ENCODE peak calls at places on chromosomes 3 and 15, in eight cellular contexts. D, X, C, T, H, S, W and P are unnamed samples.

GRCh38 chr3:24155291-24155690 is 210.2 kb downstream of the NR1D2 start:
- DNase-seq in C (no peak), D (no peak), T (no peak), H (no peak), W (no peak), X (no peak), S (no peak), P (no peak)

GRCh38 chr3:107939621-107940236 is 151.1 kb downstream of the CD47 start:
- DNase-seq in T (no peak), D (no peak), S (no peak), W (no peak), C (no peak), H (no peak), X (no peak), P (no peak)

GRCh38 chr3:43098761-43099160 is 7.1 kb downstream of the POMGNT2 start:
- DNase-seq in T (no peak), X (no peak), H (no peak), S (no peak), C (no peak), D (no peak), W (no peak), P (no peak)

GRCh38 chr3:69807674-69808073 is 68.4 kb downstream of the MITF start:
- DNase-seq in S (no peak), C (no peak), W (no peak), T (no peak), X (no peak), D (no peak), H (no peak), P (no peak)

GRCh38 chr3:173902401-173902800 is 504.9 kb downstream of the NLGN1 start:
- DNase-seq in S (no peak), C (no peak), W (no peak), X (no peak), D (no peak), H (no peak), T (no peak), P (no peak)

GRCh38 chr3:184231671-184232070 is 2.3 kb downstream of the VWA5B2 start:
- DNase-seq in H (no peak), S (no peak), D (no peak), X (no peak), T (no peak), C (no peak), W (no peak), P (no peak)

GRCh38 chr3:17623464-17623863 is 119.0 kb downstream of the TBC1D5 start:
- DNase-seq in T (no peak), X (no peak), S (no peak), C (no peak), W (no peak), H (no peak), D (no peak), P (no peak)

GRCh38 chr3:16369247-16369646 is 104.2 kb downstream of the OXNAD1 start:
- DNase-seq in H (no peak), D (no peak), T (no peak), W (no peak), C (no peak), X (no peak), S (no peak), P (no peak)

GRCh38 chr3:194130807-194131589 is 5.0 kb upstream of the HES1 start:
- DNase-seq in C (no peak), T (no peak), H (no peak), D (no peak), W (no peak), X (no peak), S (no peak), P (no peak)

GRCh38 chr3:126888186-126888760 is 94.6 kb upstream of the PLXNA1 start:
- DNase-seq in S (no peak), C (no peak), H (no peak), T (no peak), D (peak), W (no peak), X (no peak), P (no peak)

GRCh38 chr15:65993762-65994161 is 124.5 kb downstream of the RAB11A start:
- DNase-seq in D (no peak), S (no peak), H (no peak), T (no peak), W (no peak), X (no peak), C (no peak), P (no peak)

GRCh38 chr3:118128886-118129285 is 905.8 kb downstream of the IGSF11 start:
- DNase-seq in S (no peak), X (no peak), T (no peak), H (no peak), W (no peak), D (no peak), C (no peak), P (no peak)

GRCh38 chr3:196985954-196986885 is 17.6 kb upstream of the PIGZ start:
- DNase-seq in D (no peak), S (no peak), T (no peak), H (no peak), X (no peak), C (no peak), W (no peak), P (no peak)

GRCh38 chr15:40092416-40093223 is 16.1 kb downstream of the BMF start:
- DNase-seq in X (peak), W (no peak), D (no peak), T (peak), S (peak), H (no peak), C (no peak), P (no peak)

GRCh38 chr15:78203346-78204225 is 30.8 kb downstream of the ACSBG1 start:
- DNase-seq in D (no peak), C (no peak), X (no peak), W (peak), T (no peak), S (peak), H (no peak), P (no peak)

GRCh38 chr15:85878866-85879265 is 84.1 kb upstream of the KLHL25 start:
- DNase-seq in C (no peak), D (no peak), W (no peak), S (no peak), H (no peak), T (peak), X (no peak), P (no peak)

GRCh38 chr3:155297100-155297499 is 3.6 kb upstream of the STRIT1 start:
- DNase-seq in T (no peak), C (no peak), D (no peak), H (no peak), X (no peak), S (no peak), W (no peak), P (no peak)

GRCh38 chr15:52505141-52505540 is 23.5 kb downstream of the MYO5A start:
- DNase-seq in X (no peak), C (no peak), S (no peak), H (no peak), W (no peak), T (no peak), D (no peak), P (no peak)

GRCh38 chr3:182671942-182672341 is 121.4 kb upstream of the ATP11B start:
- DNase-seq in H (no peak), W (no peak), X (no peak), C (no peak), D (no peak), T (peak), S (no peak), P (no peak)

GRCh38 chr15:31217067-31217466 is 109.6 kb upstream of the KLF13 start:
- DNase-seq in W (no peak), T (no peak), D (no peak), H (no peak), S (no peak), C (no peak), X (no peak), P (no peak)

GRCh38 chr3:180680097-180680430 is 775 bp upstream of the CCDC39 start:
- DNase-seq in C (no peak), S (peak), W (peak), D (peak), X (no peak), T (peak), H (no peak), P (no peak)

GRCh38 chr3:133938770-133939495 is 43.3 kb upstream of the RAB6B start:
- DNase-seq in T (no peak), W (peak), S (no peak), C (no peak), D (no peak), X (no peak), H (no peak), P (no peak)

GRCh38 chr3:184539801-184540440 is 21.7 kb upstream of the EPHB3 start:
- DNase-seq in C (no peak), T (no peak), X (no peak), H (no peak), W (peak), S (peak), D (no peak), P (no peak)

GRCh38 chr3:177199206-177199765 is 2.0 kb upstream of the TBL1XR1 start:
- DNase-seq in C (no peak), H (no peak), S (no peak), T (no peak), D (no peak), W (no peak), X (no peak), P (peak)

GRCh38 chr15:87287156-87287555 is 969.4 kb downstream of the NTRK3 start:
- DNase-seq in T (peak), S (no peak), D (no peak), H (no peak), W (no peak), X (peak), C (no peak), P (no peak)

GRCh38 chr3:23615068-23615467 is 190.7 kb upstream of the UBE2E1 start:
- DNase-seq in D (no peak), S (no peak), W (no peak), C (no peak), H (no peak), T (no peak), X (no peak), P (no peak)

GRCh38 chr3:187852842-187853727 is 107.8 kb upstream of the BCL6 start:
- DNase-seq in C (no peak), X (no peak), T (no peak), H (no peak), D (no peak), S (no peak), W (no peak), P (no peak)

GRCh38 chr3:197349368-197349767 is 51.0 kb upstream of the DLG1 start:
- DNase-seq in C (no peak), W (peak), S (no peak), H (no peak), T (no peak), D (no peak), X (no peak), P (no peak)

GRCh38 chr3:98741121-98741716 is 21.9 kb upstream of the ST3GAL6 start:
- DNase-seq in S (no peak), D (no peak), H (no peak), T (no peak), W (no peak), C (no peak), X (no peak), P (no peak)

GRCh38 chr15:63860161-63860954 is 26.6 kb upstream of the HERC1 start:
- DNase-seq in S (no peak), W (no peak), H (peak), T (no peak), D (no peak), C (peak), X (no peak), P (peak)

GRCh38 chr3:15578272-15578671 is 23.1 kb downstream of the HACL1 start:
- DNase-seq in S (no peak), W (no peak), D (no peak), X (no peak), H (no peak), T (no peak), C (no peak), P (no peak)

GRCh38 chr15:91308855-91309254 is 208.8 kb downstream of the SV2B start:
- DNase-seq in D (no peak), H (no peak), T (no peak), C (no peak), W (no peak), X (no peak), S (no peak), P (no peak)

GRCh38 chr15:68218331-68218730 is 11.2 kb downstream of the CLN6 start:
- DNase-seq in S (peak), W (peak), T (no peak), C (no peak), H (no peak), D (no peak), X (no peak), P (no peak)